ENCODE peak calls at places on chromosomes 6 and 20, in seven cellular contexts. Z is ELR, J is bronchial epithelial cell, I is dermis blood vessel endothelial cell, F is amygdala, M is EH, Y is endothelial cell. L is an unnamed sample.

GRCh38 chr20:50874758-50875665 is 56.2 kb downstream of the ADNP start:
- DNase-seq in J (no peak), Y (no peak), Z (no peak), M (no peak), F (no peak), I (no peak), L (no peak)

GRCh38 chr20:44733341-44734069 is 12.2 kb upstream of the KCNK15 start:
- DNase-seq in M (peak; percentile 80), I (peak; percentile 87), F (peak; percentile 61), Z (peak; percentile 85), Y (peak; percentile 74), J (peak; percentile 54), L (peak; percentile 90)

GRCh38 chr6:11318835-11319813 is 86.7 kb upstream of the NEDD9 start:
- DNase-seq in M (peak; percentile 20), Y (no peak), Z (no peak), F (no peak), I (no peak), J (no peak), L (no peak)

GRCh38 chr6:42505377-42505702 is 53.6 kb upstream of the TRERF1 start:
- DNase-seq in Z (peak; percentile 83), J (peak; percentile 85), I (peak; percentile 28), Y (no peak), F (no peak), M (peak; percentile 80), L (peak; percentile 49)

GRCh38 chr20:6940052-6940451 is 172.6 kb downstream of the BMP2 start:
- DNase-seq in F (no peak), I (peak; percentile 13), M (no peak), Z (peak; percentile 4), J (peak; percentile 50), Y (peak; percentile 52), L (no peak)

GRCh38 chr20:13261460-13262301 is 40.6 kb downstream of the ISM1 start:
- DNase-seq in I (peak; percentile 67), J (peak; percentile 40), M (peak; percentile 55), F (no peak), Y (peak; percentile 63), Z (peak; percentile 55), L (peak; percentile 54)

GRCh38 chr20:35088231-35088794 is 4.3 kb downstream of the TRPC4AP start:
- DNase-seq in Y (no peak), F (no peak), I (peak; percentile 59), M (no peak), Z (no peak), J (peak; percentile 55), L (no peak)

GRCh38 chr20:56111951-56112730 is 106.8 kb upstream of the CBLN4 start:
- DNase-seq in F (peak; percentile 9), J (no peak), M (no peak), Y (no peak), I (no peak), Z (no peak), L (no peak)

GRCh38 chr6:25288518-25288917 is 9.3 kb downstream of the CARMIL1 start:
- DNase-seq in F (no peak), I (no peak), Z (no peak), Y (no peak), M (no peak), J (no peak), L (no peak)

GRCh38 chr20:6036213-6036612 is 17.6 kb downstream of the LRRN4 start:
- DNase-seq in F (no peak), M (no peak), I (no peak), Y (no peak), J (no peak), Z (no peak), L (no peak)

GRCh38 chr6:144064402-144064830 is 31.0 kb downstream of the SF3B5 start:
- DNase-seq in I (peak; percentile 8), F (no peak), J (no peak), Z (peak; percentile 15), M (no peak), Y (peak; percentile 18), L (no peak)

GRCh38 chr6:106749611-106750010 is 120.2 kb downstream of the QRSL1 start:
- DNase-seq in Y (no peak), Z (peak; percentile 86), M (no peak), F (no peak), I (no peak), J (peak; percentile 79), L (no peak)

GRCh38 chr20:19275630-19276071 is 63.2 kb downstream of the SLC24A3 start:
- DNase-seq in I (no peak), J (peak; percentile 16), M (peak; percentile 65), Z (no peak), Y (no peak), F (peak; percentile 38), L (no peak)

GRCh38 chr6:102390541-102390940 is 997.0 kb downstream of the GRIK2 start:
- DNase-seq in Y (no peak), F (no peak), I (no peak), Z (no peak), J (no peak), M (no peak), L (no peak)

GRCh38 chr6:170443151-170443662 is 109.9 kb downstream of the PSMB1 start:
- DNase-seq in F (no peak), I (no peak), M (no peak), J (no peak), Z (no peak), Y (no peak), L (no peak)

GRCh38 chr6:35757461-35758123 is 18.8 kb upstream of the CLPSL2 start:
- DNase-seq in Z (peak; percentile 53), Y (peak; percentile 33), I (peak; percentile 63), J (peak; percentile 29), F (no peak), M (peak; percentile 23), L (no peak)

GRCh38 chr6:149854532-149854931 is 9.6 kb downstream of the LRP11 start:
- DNase-seq in Z (no peak), M (no peak), I (peak; percentile 31), Y (no peak), J (peak; percentile 80), F (no peak), L (peak; percentile 62)

GRCh38 chr20:42319614-42320013 is 701.4 kb upstream of the CHD6 start:
- DNase-seq in Y (no peak), I (no peak), F (no peak), M (no peak), J (no peak), Z (no peak), L (no peak)

GRCh38 chr20:62860924-62861691 is 514 bp downstream of the TCFL5 start:
- DNase-seq in F (no peak), J (no peak), I (peak; percentile 42), M (peak; percentile 37), Z (peak; percentile 49), Y (peak; percentile 41), L (peak; percentile 35)

GRCh38 chr20:43959079-43959919 is 44.6 kb downstream of the TOX2 start:
- DNase-seq in F (no peak), I (peak; percentile 45), Y (no peak), Z (no peak), M (no peak), J (no peak), L (no peak)

GRCh38 chr20:49713779-49714712 is at the start of gene B4GALT5:
- DNase-seq in M (peak; percentile 74), I (peak; percentile 84), Z (peak; percentile 82), Y (peak; percentile 81), F (peak; percentile 80), J (no peak), L (peak; percentile 87)

GRCh38 chr6:36499918-36500317 is 47.4 kb downstream of the STK38 start:
- DNase-seq in Y (no peak), J (no peak), M (no peak), Z (peak; percentile 37), F (no peak), I (no peak), L (no peak)

GRCh38 chr6:119544325-119545150 is 195.0 kb upstream of the MAN1A1 start:
- DNase-seq in I (no peak), F (no peak), M (no peak), Y (no peak), Z (no peak), J (no peak), L (no peak)

GRCh38 chr20:56422131-56422823 is 10.2 kb downstream of the CASS4 start:
- DNase-seq in I (peak; percentile 82), Z (peak; percentile 92), F (no peak), M (peak; percentile 87), Y (no peak), J (peak; percentile 44), L (peak; percentile 49)

GRCh38 chr6:16338577-16339262 is 100.3 kb downstream of the GMPR start:
- DNase-seq in Y (peak; percentile 28), Z (peak; percentile 99), F (no peak), J (peak; percentile 88), M (peak; percentile 100), I (peak; percentile 97), L (peak; percentile 82)

GRCh38 chr6:160431791-160432404 is 83.7 kb downstream of the SLC22A3 start:
- DNase-seq in I (no peak), F (no peak), M (no peak), Z (no peak), J (no peak), Y (no peak), L (no peak)

GRCh38 chr6:155710704-155711103 is 255.1 kb upstream of the NOX3 start:
- DNase-seq in I (no peak), Y (no peak), Z (no peak), F (no peak), J (no peak), M (no peak), L (no peak)

GRCh38 chr20:4134861-4135379 is 119.6 kb upstream of the RNF24 start:
- DNase-seq in I (no peak), Z (no peak), Y (no peak), F (no peak), M (no peak), J (no peak), L (no peak)

GRCh38 chr6:34047913-34048867 is 97.7 kb downstream of the GRM4 start:
- DNase-seq in J (no peak), M (no peak), I (no peak), Y (no peak), Z (no peak), F (no peak), L (no peak)

GRCh38 chr6:113073611-113074191 is 726.6 kb downstream of the RFPL4B start:
- DNase-seq in M (peak; percentile 89), F (no peak), J (peak; percentile 26), Y (no peak), I (no peak), Z (peak; percentile 81), L (peak; percentile 8)

GRCh38 chr6:129744201-129744879 is 34.4 kb upstream of the ARHGAP18 start:
- DNase-seq in Z (peak; percentile 86), F (no peak), M (peak; percentile 86), I (peak; percentile 73), J (peak; percentile 78), Y (no peak), L (peak; percentile 49)

GRCh38 chr20:16701296-16701695 is 28.5 kb upstream of the SNRPB2 start:
- DNase-seq in J (peak; percentile 12), Y (peak; percentile 8), F (no peak), M (peak; percentile 23), I (peak; percentile 18), Z (peak; percentile 25), L (no peak)

GRCh38 chr6:79801362-79801761 is 146.0 kb downstream of the ELOVL4 start:
- DNase-seq in Y (no peak), I (no peak), J (no peak), Z (no peak), M (no peak), F (no peak), L (no peak)

GRCh38 chr20:63701051-63701328 is 4.5 kb downstream of the TNFRSF6B start:
- DNase-seq in I (no peak), Z (no peak), M (no peak), F (no peak), J (no peak), Y (no peak), L (no peak)

GRCh38 chr6:13334953-13335352 is 6.6 kb upstream of the TBC1D7 start:
- DNase-seq in J (peak; percentile 42), Y (no peak), I (peak; percentile 90), Z (peak; percentile 6), M (no peak), F (no peak), L (no peak)